ENCODE peak calls at places on chromosomes 4 and X, in four cellular contexts. Y, K, Z and A are unnamed samples.

GRCh38 chrX:49877397-49878101 is 1.7 kb upstream of the USP27X start:
- DNase-seq in Y (no peak), K (no peak), Z (no peak), A (no peak)

GRCh38 chr4:185088899-185089298 is 54.2 kb upstream of the SLC25A4 start:
- DNase-seq in Y (no peak), K (no peak), Z (no peak), A (no peak)

GRCh38 chr4:183082053-183082452 is 17.0 kb upstream of the WWC2 start:
- DNase-seq in Y (no peak), K (no peak), Z (no peak), A (no peak)

GRCh38 chrX:109384569-109385174 is 97.2 kb downstream of the GUCY2F start:
- DNase-seq in Y (no peak), K (no peak), Z (no peak), A (no peak)

GRCh38 chr4:169120624-169121023 is 110.6 kb upstream of the CBR4 start:
- DNase-seq in Y (no peak), K (no peak), Z (no peak), A (no peak)

GRCh38 chr4:13642163-13642562 is 14.6 kb upstream of the BOD1L1 start:
- DNase-seq in Y (no peak), K (no peak), Z (no peak), A (no peak)

GRCh38 chrX:153763298-153763932 is 634 bp upstream of the PLXNB3 start:
- DNase-seq in Y (no peak), K (no peak), Z (peak; percentile 20), A (no peak)

GRCh38 chrX:49995021-49995731 is 72.8 kb downstream of the CLCN5 start:
- DNase-seq in Y (no peak), K (no peak), Z (no peak), A (peak; percentile 19)

GRCh38 chrX:17773221-17773876 is 36.1 kb downstream of the SCML1 start:
- DNase-seq in Y (no peak), K (no peak), Z (no peak), A (no peak)

GRCh38 chr4:6942238-6942800 is 32.7 kb downstream of the TBC1D14 start:
- DNase-seq in Y (peak; percentile 39), K (no peak), Z (no peak), A (peak; percentile 36)

GRCh38 chr4:74441744-74442143 is 3.2 kb upstream of the AREG start:
- DNase-seq in Y (no peak), K (no peak), Z (no peak), A (no peak)

GRCh38 chr4:38985363-38986065 is 46.7 kb downstream of the TMEM156 start:
- DNase-seq in Y (no peak), K (no peak), Z (no peak), A (no peak)

GRCh38 chr4:139528377-139529005 is 27.5 kb downstream of the SETD7 start:
- DNase-seq in Y (peak; percentile 54), K (no peak), Z (peak; percentile 85), A (no peak)

GRCh38 chr4:136793848-136794247 is 738.4 kb downstream of the PCDH18 start:
- DNase-seq in Y (no peak), K (no peak), Z (no peak), A (no peak)

GRCh38 chr4:113467581-113467980 is 294.0 kb downstream of the CAMK2D start:
- DNase-seq in Y (no peak), K (no peak), Z (no peak), A (no peak)

GRCh38 chr4:138843611-138844010 is 172.0 kb upstream of the NOCT start:
- DNase-seq in Y (no peak), K (no peak), Z (no peak), A (no peak)